ENCODE peak calls at places on chromosomes 12 and 14, in four cellular contexts. X, D, L and R are unnamed samples.
A peak's percentile ranks its signal among the peaks of the same experiment; 100 is the strongest.

GRCh38 chr14:95348395-95349080 is 28.8 kb upstream of the CLMN start:
- DNase-seq in X (no peak), D (no peak), L (peak; percentile 23), R (no peak)

GRCh38 chr14:102020058-102020971 is 55.9 kb downstream of the DYNC1H1 start:
- DNase-seq in X (peak; percentile 96), D (no peak), L (no peak), R (peak; percentile 53)

GRCh38 chr12:28507867-28508266 is 317.6 kb downstream of the CCDC91 start:
- DNase-seq in X (no peak), D (no peak), L (no peak), R (no peak)

GRCh38 chr14:72864712-72865365 is 29.1 kb downstream of the DPF3 start:
- DNase-seq in X (peak; percentile 49), D (peak; percentile 29), L (no peak), R (no peak)

GRCh38 chr14:99727096-99727870 is 43.2 kb downstream of the CYP46A1 start:
- DNase-seq in X (no peak), D (no peak), L (peak; percentile 73), R (no peak)

GRCh38 chr12:121301876-121302275 is 5.4 kb upstream of the CAMKK2 start:
- DNase-seq in X (no peak), D (no peak), L (peak; percentile 39), R (no peak)

GRCh38 chr12:97368462-97369150 is 94.0 kb upstream of the RMST start:
- DNase-seq in X (no peak), D (no peak), L (no peak), R (no peak)

GRCh38 chr14:85415015-85415712 is 114.8 kb upstream of the FLRT2 start:
- DNase-seq in X (peak; percentile 96), D (peak; percentile 15), L (peak; percentile 83), R (peak; percentile 89)

DNA sequence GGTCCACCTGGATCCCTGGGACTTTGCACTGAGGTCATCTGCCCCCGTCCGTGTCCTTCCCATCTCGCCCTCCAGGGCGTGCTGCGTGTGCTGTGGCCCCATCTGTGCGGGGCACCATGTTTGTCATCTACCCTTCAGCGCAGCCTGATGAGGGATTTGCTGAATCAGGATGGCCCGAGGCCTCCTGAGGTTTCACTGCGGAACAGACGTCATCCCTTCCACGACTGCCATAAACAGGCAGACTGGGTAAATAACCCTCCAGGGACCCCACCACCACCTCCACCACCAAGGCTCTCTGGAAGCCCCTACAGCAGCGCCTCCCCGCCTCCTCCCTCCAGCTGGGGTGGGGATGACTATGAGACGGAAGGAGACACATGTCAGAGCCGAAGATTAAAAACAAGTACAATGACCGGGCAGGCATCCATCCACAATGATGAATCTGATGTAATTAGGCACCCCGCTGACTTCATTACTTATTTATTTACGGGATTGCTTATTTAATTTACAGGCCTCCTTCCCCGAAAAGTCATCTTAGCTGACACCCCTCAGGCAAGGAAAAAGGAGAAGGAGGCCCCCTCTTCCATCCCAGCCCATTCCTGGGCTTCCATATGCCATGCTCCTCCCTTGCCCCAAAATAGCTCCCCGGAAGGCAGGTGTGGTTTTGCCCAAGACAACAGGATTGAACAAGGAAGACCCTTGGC is 39.4 kb downstream of the NCOR2 start:
- DNase-seq in X (peak; percentile 51), D (peak; percentile 42), L (no peak), R (no peak)
- H3K4me3 ChIP-seq in X (no peak overlapping the region), D (no peak overlapping the region), L (no peak overlapping the region), R (no peak overlapping the region)

GRCh38 chr12:6954316-6954710 is 3.2 kb downstream of the PTPN6 start:
- DNase-seq in X (no peak), D (no peak), L (no peak), R (no peak)
- H3K4me3 ChIP-seq in X (no peak overlapping the region), D (peak overlapping the region; percentile 17), L (no peak overlapping the region), R (no peak overlapping the region)

GRCh38 chr12:585062-586061 is 77.9 kb downstream of the NINJ2 start:
- DNase-seq in X (no peak), D (no peak), L (peak; percentile 50), R (no peak)

GRCh38 chr12:581746-582145 is 81.5 kb downstream of the NINJ2 start:
- DNase-seq in X (no peak), D (no peak), L (peak; percentile 67), R (no peak)

GRCh38 chr12:581321-581720 is 81.9 kb downstream of the NINJ2 start:
- DNase-seq in X (no peak), D (peak; percentile 40), L (peak; percentile 68), R (no peak)

GRCh38 chr12:580813-581212 is 82.4 kb downstream of the NINJ2 start:
- DNase-seq in X (no peak), D (no peak), L (no peak), R (no peak)

DNA sequence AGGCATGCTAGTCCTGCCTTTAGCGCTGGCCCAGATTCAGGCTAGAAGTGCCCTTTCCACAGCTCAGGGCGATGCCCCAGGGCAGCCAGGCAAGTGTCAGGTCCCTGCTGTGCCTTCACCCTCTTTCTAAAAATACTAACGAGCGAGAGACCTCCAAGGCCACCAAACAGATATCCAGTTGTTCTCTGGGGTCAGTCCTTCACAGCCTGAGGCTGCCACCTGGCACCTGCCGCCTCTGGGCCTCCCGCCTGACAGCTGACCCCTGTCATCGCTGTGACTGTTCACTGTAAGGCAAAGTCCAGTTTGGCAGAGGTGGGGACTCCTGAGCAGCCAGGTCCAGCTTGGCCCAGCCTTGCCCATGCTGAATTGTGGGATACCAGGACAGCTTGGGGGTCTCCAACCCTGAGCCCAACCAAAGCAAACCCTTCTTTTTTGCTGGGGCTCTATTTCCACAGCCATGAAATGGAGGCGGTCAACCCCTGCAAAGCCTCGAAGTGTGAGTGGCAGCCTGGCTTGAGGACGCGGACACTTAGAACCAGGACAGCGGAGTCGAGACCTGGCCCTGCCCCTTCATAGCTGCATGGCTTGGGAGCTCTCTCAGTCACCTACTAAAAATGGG is 79.9 kb downstream of the NINJ2 start:
- DNase-seq in X (no peak), D (peak; percentile 82), L (peak; percentile 59), R (no peak)
- H3K4me3 ChIP-seq in X (no peak overlapping the region), D (peak overlapping the region; percentile 27), L (no peak overlapping the region), R (no peak overlapping the region)

GRCh38 chr12:122471324-122472226 is 29.2 kb downstream of the ZCCHC8 start:
- DNase-seq in X (peak; percentile 69), D (no peak), L (no peak), R (no peak)

GRCh38 chr12:122473543-122474323 is 27.0 kb downstream of the ZCCHC8 start:
- DNase-seq in X (peak; percentile 72), D (no peak), L (no peak), R (no peak)

GRCh38 chr12:122474324-122474716 is 26.4 kb downstream of the ZCCHC8 start:
- DNase-seq in X (no peak), D (no peak), L (no peak), R (no peak)
- H3K4me3 ChIP-seq in X (no peak overlapping the region), D (no peak overlapping the region), L (no peak overlapping the region), R (no peak overlapping the region)

DNA sequence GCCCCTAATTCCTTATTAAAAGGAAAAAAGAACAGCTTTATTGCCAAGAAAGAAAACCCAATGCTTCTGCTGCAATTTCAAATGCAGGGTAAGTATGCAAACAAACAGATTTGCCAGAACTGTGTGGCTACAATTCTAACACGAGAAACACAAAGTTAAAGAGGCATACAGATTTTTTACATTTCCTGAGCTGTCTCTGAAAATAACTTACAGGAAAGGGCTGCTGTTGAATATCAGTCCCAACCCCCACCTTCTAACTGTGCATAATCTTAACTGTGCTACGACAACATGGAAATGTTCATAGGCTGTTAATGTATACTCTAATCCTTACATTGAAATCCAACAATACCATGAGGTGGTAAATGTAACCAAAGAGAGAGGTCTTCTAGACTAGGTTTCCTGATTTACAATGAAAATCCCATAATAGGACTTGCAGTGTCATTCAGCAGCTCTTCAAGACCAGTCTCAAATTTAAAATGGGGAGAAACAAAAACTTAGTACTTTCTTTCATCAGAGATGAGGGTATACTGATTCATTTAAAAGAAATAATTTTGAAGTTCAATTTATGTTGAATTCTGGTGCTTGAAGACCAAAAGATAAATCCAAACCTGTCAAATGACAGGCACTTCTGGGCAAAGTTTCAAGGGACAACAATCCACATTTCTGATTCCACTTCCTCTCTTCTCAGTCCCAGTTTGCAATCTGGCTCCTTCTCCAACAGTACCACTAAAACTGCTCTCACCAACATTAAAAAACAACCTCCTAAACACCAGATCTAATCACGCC is 14.4 kb downstream of the FGD6 start:
- DNase-seq in X (peak; percentile 39), D (no peak), L (no peak), R (no peak)
- H3K4me3 ChIP-seq in X (no peak overlapping the region), D (peak overlapping the region; percentile 1), L (no peak overlapping the region), R (no peak overlapping the region)

GRCh38 chr12:123762715-123763052 is 583 bp downstream of the DNAH10 start:
- DNase-seq in X (no peak), D (no peak), L (no peak), R (no peak)

GRCh38 chr12:123765504-123766035 is 3.5 kb downstream of the DNAH10 start:
- DNase-seq in X (no peak), D (no peak), L (no peak), R (no peak)

GRCh38 chr12:123764109-123764508 is 2.0 kb downstream of the DNAH10 start:
- DNase-seq in X (no peak), D (no peak), L (no peak), R (no peak)

GRCh38 chr12:123761841-123762714 is at the start of gene DNAH10:
- DNase-seq in X (peak; percentile 22), D (no peak), L (peak; percentile 84), R (no peak)

GRCh38 chr12:123763093-123763492 is 992 bp downstream of the DNAH10 start:
- DNase-seq in X (no peak), D (no peak), L (peak; percentile 53), R (no peak)
- H3K4me3 ChIP-seq in X (no peak overlapping the region), D (no peak overlapping the region), L (no peak overlapping the region), R (no peak overlapping the region)